ENCODE peak calls at places on chromosome 16, in ten cellular contexts. One of them, this sample, is unnamed.

GRCh38 chr16:4535627-4536108 is 2.9 kb downstream of the CDIP1 start:
- DNase-seq in epithelial cell of esophagus: no peak
- DNase-seq in pancreas: no peak
- DNase-seq in body of pancreas: no peak
- DNase-seq in effector memory CD4-positive, alpha-beta T cell: no peak
- DNase-seq in lower lobe of right lung: no peak
- DNase-seq in mucosa of descending colon: no peak
- DNase-seq in lung: no peak
- DNase-seq in tibial artery: no peak
- DNase-seq in CD4-positive, alpha-beta memory T cell: no peak
- DNase-seq in this sample: no peak

GRCh38 chr16:71360378-71360777 is 1.9 kb downstream of the CALB2 start:
- DNase-seq in lung: no peak
- DNase-seq in CD4-positive, alpha-beta memory T cell: no peak
- DNase-seq in pancreas: no peak
- DNase-seq in tibial artery: no peak
- DNase-seq in lower lobe of right lung: no peak
- DNase-seq in epithelial cell of esophagus: peak; percentile 88
- DNase-seq in effector memory CD4-positive, alpha-beta T cell: no peak
- DNase-seq in body of pancreas: no peak
- DNase-seq in mucosa of descending colon: no peak
- DNase-seq in this sample: no peak

GRCh38 chr16:85222151-85222863 is 110.0 kb upstream of the CIBAR2 start:
- DNase-seq in body of pancreas: no peak
- DNase-seq in pancreas: no peak
- DNase-seq in epithelial cell of esophagus: no peak
- DNase-seq in effector memory CD4-positive, alpha-beta T cell: no peak
- DNase-seq in mucosa of descending colon: no peak
- DNase-seq in tibial artery: no peak
- DNase-seq in lower lobe of right lung: no peak
- DNase-seq in lung: no peak
- DNase-seq in CD4-positive, alpha-beta memory T cell: no peak
- DNase-seq in this sample: no peak

GRCh38 chr16:80948886-80949502 is 57.7 kb downstream of the CMC2 start:
- DNase-seq in epithelial cell of esophagus: peak; percentile 56
- DNase-seq in tibial artery: no peak
- DNase-seq in lung: no peak
- DNase-seq in lower lobe of right lung: peak; percentile 61
- DNase-seq in body of pancreas: peak; percentile 34
- DNase-seq in CD4-positive, alpha-beta memory T cell: no peak
- DNase-seq in effector memory CD4-positive, alpha-beta T cell: no peak
- DNase-seq in pancreas: no peak
- DNase-seq in mucosa of descending colon: peak; percentile 57
- DNase-seq in this sample: no peak

GRCh38 chr16:2852003-2852730 is 5.8 kb downstream of the PRSS22 start:
- DNase-seq in epithelial cell of esophagus: no peak
- DNase-seq in lung: no peak
- DNase-seq in tibial artery: peak; percentile 56
- DNase-seq in pancreas: no peak
- DNase-seq in effector memory CD4-positive, alpha-beta T cell: no peak
- DNase-seq in CD4-positive, alpha-beta memory T cell: peak; percentile 17
- DNase-seq in lower lobe of right lung: peak; percentile 38
- DNase-seq in body of pancreas: no peak
- DNase-seq in mucosa of descending colon: no peak
- DNase-seq in this sample: no peak

GRCh38 chr16:7257026-7257425 is 75.6 kb upstream of the RBFOX1 start:
- DNase-seq in mucosa of descending colon: no peak
- DNase-seq in epithelial cell of esophagus: no peak
- DNase-seq in lower lobe of right lung: no peak
- DNase-seq in pancreas: no peak
- DNase-seq in CD4-positive, alpha-beta memory T cell: no peak
- DNase-seq in body of pancreas: no peak
- DNase-seq in lung: no peak
- DNase-seq in effector memory CD4-positive, alpha-beta T cell: no peak
- DNase-seq in tibial artery: no peak
- DNase-seq in this sample: no peak

GRCh38 chr16:3536271-3536671 is 35.5 kb downstream of the CLUAP1 start:
- DNase-seq in CD4-positive, alpha-beta memory T cell: no peak
- DNase-seq in tibial artery: no peak
- DNase-seq in body of pancreas: no peak
- DNase-seq in mucosa of descending colon: no peak
- DNase-seq in lung: no peak
- DNase-seq in lower lobe of right lung: no peak
- DNase-seq in pancreas: no peak
- DNase-seq in epithelial cell of esophagus: no peak
- DNase-seq in effector memory CD4-positive, alpha-beta T cell: no peak
- DNase-seq in this sample: no peak

GRCh38 chr16:77043076-77043475 is 147.9 kb upstream of the MON1B start:
- DNase-seq in lower lobe of right lung: no peak
- DNase-seq in effector memory CD4-positive, alpha-beta T cell: no peak
- DNase-seq in mucosa of descending colon: no peak
- DNase-seq in body of pancreas: no peak
- DNase-seq in epithelial cell of esophagus: peak; percentile 41
- DNase-seq in tibial artery: no peak
- DNase-seq in pancreas: no peak
- DNase-seq in lung: no peak
- DNase-seq in CD4-positive, alpha-beta memory T cell: no peak
- DNase-seq in this sample: no peak

GRCh38 chr16:30619643-30620042 is 9.5 kb upstream of the ZNF689 start:
- DNase-seq in lower lobe of right lung: no peak
- DNase-seq in effector memory CD4-positive, alpha-beta T cell: no peak
- DNase-seq in tibial artery: no peak
- DNase-seq in mucosa of descending colon: no peak
- DNase-seq in body of pancreas: no peak
- DNase-seq in pancreas: no peak
- DNase-seq in epithelial cell of esophagus: peak; percentile 10
- DNase-seq in lung: no peak
- DNase-seq in CD4-positive, alpha-beta memory T cell: no peak
- DNase-seq in this sample: no peak

GRCh38 chr16:30623558-30624283 is 13.5 kb upstream of the ZNF689 start:
- DNase-seq in lung: no peak
- DNase-seq in CD4-positive, alpha-beta memory T cell: no peak
- DNase-seq in effector memory CD4-positive, alpha-beta T cell: no peak
- DNase-seq in pancreas: no peak
- DNase-seq in mucosa of descending colon: no peak
- DNase-seq in body of pancreas: no peak
- DNase-seq in tibial artery: no peak
- DNase-seq in epithelial cell of esophagus: peak; percentile 53
- DNase-seq in lower lobe of right lung: no peak
- DNase-seq in this sample: no peak

GRCh38 chr16:30619207-30619606 is 9.0 kb upstream of the ZNF689 start:
- DNase-seq in mucosa of descending colon: no peak
- DNase-seq in lower lobe of right lung: no peak
- DNase-seq in body of pancreas: no peak
- DNase-seq in epithelial cell of esophagus: peak; percentile 59
- DNase-seq in lung: no peak
- DNase-seq in pancreas: no peak
- DNase-seq in CD4-positive, alpha-beta memory T cell: no peak
- DNase-seq in effector memory CD4-positive, alpha-beta T cell: no peak
- DNase-seq in tibial artery: no peak
- DNase-seq in this sample: no peak

GRCh38 chr16:30621765-30622164 is 11.6 kb upstream of the ZNF689 start:
- DNase-seq in epithelial cell of esophagus: peak; percentile 56
- DNase-seq in pancreas: no peak
- DNase-seq in mucosa of descending colon: no peak
- DNase-seq in CD4-positive, alpha-beta memory T cell: no peak
- DNase-seq in effector memory CD4-positive, alpha-beta T cell: no peak
- DNase-seq in lower lobe of right lung: no peak
- DNase-seq in body of pancreas: no peak
- DNase-seq in tibial artery: no peak
- DNase-seq in lung: no peak
- DNase-seq in this sample: no peak

DNA sequence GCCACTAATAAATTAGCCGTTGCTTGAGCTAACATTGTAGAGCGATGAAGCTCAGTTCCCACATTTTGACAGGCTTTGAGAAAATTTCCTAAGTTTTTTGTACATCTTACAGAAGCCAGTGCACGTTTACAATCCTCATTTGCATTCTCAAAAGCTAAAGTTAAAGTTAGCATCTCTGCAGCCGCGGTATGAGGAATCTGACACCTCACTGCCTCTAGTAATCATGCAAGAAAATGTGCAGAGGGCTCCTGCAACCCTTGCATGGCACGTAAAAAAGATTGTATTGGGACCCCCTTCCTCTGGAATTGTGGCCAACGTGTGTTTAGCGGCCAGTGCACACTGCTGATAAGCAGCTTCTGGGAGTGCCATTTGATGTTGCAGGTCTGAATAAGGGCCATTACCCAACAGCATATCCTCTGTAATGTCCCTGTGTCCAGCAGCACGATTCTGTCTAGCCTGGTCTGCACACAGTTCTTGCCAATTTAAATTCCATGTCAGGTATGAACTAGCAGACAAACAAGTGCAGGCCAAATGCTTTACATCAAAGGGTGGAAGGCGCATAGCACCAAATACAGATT is 12.4 kb upstream of the ZNF689 start:
- DNase-seq in lung: no peak
- DNase-seq in lower lobe of right lung: no peak
- DNase-seq in epithelial cell of esophagus: peak; percentile 25
- DNase-seq in effector memory CD4-positive, alpha-beta T cell: no peak
- DNase-seq in body of pancreas: no peak
- DNase-seq in tibial artery: no peak
- DNase-seq in CD4-positive, alpha-beta memory T cell: no peak
- DNase-seq in mucosa of descending colon: no peak
- DNase-seq in pancreas: no peak
- DNase-seq in this sample: no peak
- H3K4me3 ChIP-seq in lung: no peak overlapping the region
- H3K4me3 ChIP-seq in lower lobe of right lung: no peak overlapping the region
- H3K4me3 ChIP-seq in epithelial cell of esophagus: no peak overlapping the region
- H3K4me3 ChIP-seq in effector memory CD4-positive, alpha-beta T cell: no peak overlapping the region
- H3K4me3 ChIP-seq in body of pancreas: no peak overlapping the region
- H3K4me3 ChIP-seq in tibial artery: no peak overlapping the region
- H3K4me3 ChIP-seq in CD4-positive, alpha-beta memory T cell: no peak overlapping the region
- H3K4me3 ChIP-seq in mucosa of descending colon: no peak overlapping the region
- H3K4me3 ChIP-seq in pancreas: no peak overlapping the region
- H3K4me3 ChIP-seq in this sample: no peak overlapping the region

DNA sequence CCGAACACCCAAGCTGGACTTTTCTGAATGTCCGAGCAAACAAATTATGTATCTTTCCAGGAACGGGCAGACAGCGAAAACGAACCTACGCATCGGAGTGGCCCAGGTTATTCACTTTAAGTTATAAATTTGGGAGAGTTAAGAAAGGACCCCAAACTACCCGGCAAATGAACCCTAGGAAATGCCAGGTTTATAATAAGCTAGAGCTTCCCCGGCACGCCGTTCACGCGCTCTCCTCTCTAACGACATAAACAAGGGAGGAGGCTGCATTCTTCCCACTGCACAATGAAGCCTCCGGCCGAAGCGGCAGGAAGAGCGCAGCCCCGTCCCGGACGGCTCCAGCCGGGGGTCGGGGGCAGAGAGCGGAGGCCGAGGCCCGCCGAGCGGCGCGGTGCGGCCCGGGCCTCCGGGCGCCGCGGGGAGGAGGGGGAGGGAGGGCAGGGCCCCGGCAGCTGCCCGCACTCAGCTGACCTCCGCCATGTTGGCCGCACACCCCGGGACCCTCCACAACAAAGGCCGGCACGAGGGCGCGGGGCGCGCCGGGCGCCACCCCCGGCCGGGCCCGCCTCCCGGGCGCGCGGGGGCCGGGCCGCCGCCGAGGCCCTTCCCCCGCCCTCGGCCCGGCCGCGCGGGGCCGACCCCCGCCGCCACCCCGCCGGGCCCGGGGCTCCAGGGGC is 770 bp downstream of the SIAH1 start:
- DNase-seq in CD4-positive, alpha-beta memory T cell: peak; percentile 41
- DNase-seq in epithelial cell of esophagus: no peak
- DNase-seq in body of pancreas: peak; percentile 57
- DNase-seq in lower lobe of right lung: peak; percentile 80
- DNase-seq in tibial artery: peak; percentile 78
- DNase-seq in lung: no peak
- DNase-seq in mucosa of descending colon: peak; percentile 69
- DNase-seq in pancreas: peak; percentile 58
- DNase-seq in effector memory CD4-positive, alpha-beta T cell: peak; percentile 8
- DNase-seq in this sample: no peak
- H3K4me3 ChIP-seq in CD4-positive, alpha-beta memory T cell: peak overlapping the region; percentile 63
- H3K4me3 ChIP-seq in epithelial cell of esophagus: peak overlapping the region; percentile 93
- H3K4me3 ChIP-seq in body of pancreas: peak overlapping the region; percentile 51
- H3K4me3 ChIP-seq in lower lobe of right lung: peak overlapping the region; percentile 89
- H3K4me3 ChIP-seq in tibial artery: peak overlapping the region; percentile 88
- H3K4me3 ChIP-seq in lung: peak overlapping the region; percentile 87
- H3K4me3 ChIP-seq in mucosa of descending colon: peak overlapping the region; percentile 90
- H3K4me3 ChIP-seq in pancreas: peak overlapping the region; percentile 94
- H3K4me3 ChIP-seq in effector memory CD4-positive, alpha-beta T cell: peak overlapping the region; percentile 64
- H3K4me3 ChIP-seq in this sample: peak overlapping the region; percentile 75

GRCh38 chr16:83914091-83914710 is 15.3 kb downstream of the MLYCD start:
- DNase-seq in mucosa of descending colon: no peak
- DNase-seq in epithelial cell of esophagus: no peak
- DNase-seq in CD4-positive, alpha-beta memory T cell: no peak
- DNase-seq in lung: no peak
- DNase-seq in body of pancreas: no peak
- DNase-seq in effector memory CD4-positive, alpha-beta T cell: no peak
- DNase-seq in tibial artery: no peak
- DNase-seq in lower lobe of right lung: no peak
- DNase-seq in pancreas: no peak
- DNase-seq in this sample: no peak

GRCh38 chr16:83915081-83915480 is 16.2 kb downstream of the MLYCD start:
- DNase-seq in pancreas: no peak
- DNase-seq in epithelial cell of esophagus: no peak
- DNase-seq in body of pancreas: no peak
- DNase-seq in lung: no peak
- DNase-seq in tibial artery: no peak
- DNase-seq in effector memory CD4-positive, alpha-beta T cell: no peak
- DNase-seq in CD4-positive, alpha-beta memory T cell: no peak
- DNase-seq in lower lobe of right lung: no peak
- DNase-seq in mucosa of descending colon: no peak
- DNase-seq in this sample: no peak

GRCh38 chr16:83912152-83912948 is 13.4 kb downstream of the MLYCD start:
- DNase-seq in CD4-positive, alpha-beta memory T cell: no peak
- DNase-seq in lower lobe of right lung: no peak
- DNase-seq in pancreas: no peak
- DNase-seq in mucosa of descending colon: no peak
- DNase-seq in effector memory CD4-positive, alpha-beta T cell: no peak
- DNase-seq in lung: no peak
- DNase-seq in epithelial cell of esophagus: peak; percentile 9
- DNase-seq in body of pancreas: no peak
- DNase-seq in tibial artery: no peak
- DNase-seq in this sample: no peak

GRCh38 chr16:83911290-83911689 is 12.4 kb downstream of the MLYCD start:
- DNase-seq in epithelial cell of esophagus: no peak
- DNase-seq in effector memory CD4-positive, alpha-beta T cell: no peak
- DNase-seq in mucosa of descending colon: no peak
- DNase-seq in lower lobe of right lung: no peak
- DNase-seq in body of pancreas: no peak
- DNase-seq in pancreas: no peak
- DNase-seq in CD4-positive, alpha-beta memory T cell: no peak
- DNase-seq in lung: no peak
- DNase-seq in tibial artery: no peak
- DNase-seq in this sample: no peak

GRCh38 chr16:83913234-83913633 is 14.3 kb downstream of the MLYCD start:
- DNase-seq in lower lobe of right lung: no peak
- DNase-seq in pancreas: no peak
- DNase-seq in lung: peak; percentile 39
- DNase-seq in tibial artery: no peak
- DNase-seq in epithelial cell of esophagus: peak; percentile 26
- DNase-seq in mucosa of descending colon: no peak
- DNase-seq in body of pancreas: no peak
- DNase-seq in CD4-positive, alpha-beta memory T cell: no peak
- DNase-seq in effector memory CD4-positive, alpha-beta T cell: no peak
- DNase-seq in this sample: no peak
- H3K4me3 ChIP-seq in lower lobe of right lung: no peak overlapping the region
- H3K4me3 ChIP-seq in pancreas: no peak overlapping the region
- H3K4me3 ChIP-seq in lung: no peak overlapping the region
- H3K4me3 ChIP-seq in tibial artery: no peak overlapping the region
- H3K4me3 ChIP-seq in epithelial cell of esophagus: no peak overlapping the region
- H3K4me3 ChIP-seq in mucosa of descending colon: no peak overlapping the region
- H3K4me3 ChIP-seq in body of pancreas: no peak overlapping the region
- H3K4me3 ChIP-seq in CD4-positive, alpha-beta memory T cell: no peak overlapping the region
- H3K4me3 ChIP-seq in effector memory CD4-positive, alpha-beta T cell: no peak overlapping the region
- H3K4me3 ChIP-seq in this sample: no peak overlapping the region

GRCh38 chr16:29831490-29831889 is 11.2 kb downstream of the MVP start:
- DNase-seq in lung: no peak
- DNase-seq in body of pancreas: peak; percentile 81
- DNase-seq in lower lobe of right lung: no peak
- DNase-seq in tibial artery: no peak
- DNase-seq in mucosa of descending colon: no peak
- DNase-seq in pancreas: peak; percentile 87
- DNase-seq in effector memory CD4-positive, alpha-beta T cell: no peak
- DNase-seq in CD4-positive, alpha-beta memory T cell: peak; percentile 2
- DNase-seq in epithelial cell of esophagus: no peak
- DNase-seq in this sample: no peak
- H3K4me3 ChIP-seq in lung: no peak overlapping the region
- H3K4me3 ChIP-seq in body of pancreas: no peak overlapping the region
- H3K4me3 ChIP-seq in lower lobe of right lung: no peak overlapping the region
- H3K4me3 ChIP-seq in tibial artery: no peak overlapping the region
- H3K4me3 ChIP-seq in mucosa of descending colon: no peak overlapping the region
- H3K4me3 ChIP-seq in pancreas: no peak overlapping the region
- H3K4me3 ChIP-seq in effector memory CD4-positive, alpha-beta T cell: no peak overlapping the region
- H3K4me3 ChIP-seq in CD4-positive, alpha-beta memory T cell: no peak overlapping the region
- H3K4me3 ChIP-seq in epithelial cell of esophagus: no peak overlapping the region
- H3K4me3 ChIP-seq in this sample: no peak overlapping the region

This sample was measured in GM12864.